ENCODE peak calls at places on chromosome 10, in nine cellular contexts. G, U, X, Z, P, S, Y, E and N are unnamed samples. For H3K4me1, the result is how much of the 10 kb centered on the place peaks cover.

GRCh38 chr10:128173383-128173782 is 47.2 kb upstream of the MKI67 start:
- DNase-seq in G (no peak), U (no peak), X (no peak), Z (no peak), P (peak), S (no peak), Y (no peak), E (no peak), N (no peak)

GRCh38 chr10:56449770-56450169 is 88.7 kb upstream of the ZWINT start:
- DNase-seq in G (no peak), U (no peak), X (peak), Z (no peak), P (no peak), S (no peak), Y (no peak), E (no peak), N (no peak)

GRCh38 chr10:29735628-29736324 is 101.0 kb upstream of the SVIL start:
- DNase-seq in G (peak), U (peak), X (peak), Z (peak), P (peak), S (peak), Y (peak), E (peak), N (peak)

GRCh38 chr10:79068203-79068561 is 584 bp upstream of the ZMIZ1 start:
- DNase-seq in G (no peak), U (no peak), X (peak), Z (no peak), P (peak), S (peak), Y (no peak), E (no peak), N (no peak)

GRCh38 chr10:124532106-124532641 is 70.6 kb downstream of the LHPP start:
- DNase-seq in G (peak), U (peak), X (peak), Z (peak), P (peak), S (no peak), Y (no peak), E (no peak), N (peak)

GRCh38 chr10:94097656-94098055 is 103.9 kb downstream of the PLCE1 start:
- DNase-seq in G (no peak), U (no peak), X (no peak), Z (no peak), P (peak), S (no peak), Y (no peak), E (no peak), N (no peak)

GRCh38 chr10:76015245-76015644 is 583.8 kb downstream of the LRMDA start:
- DNase-seq in G (no peak), U (no peak), X (no peak), Z (no peak), P (no peak), S (no peak), Y (no peak), E (no peak), N (no peak)

GRCh38 chr10:130812381-130813148 is 499.0 kb downstream of the TCERG1L start:
- DNase-seq in G (no peak), U (no peak), X (no peak), Z (no peak), P (no peak), S (no peak), Y (no peak), E (no peak), N (no peak)

GRCh38 chr10:14904316-14904732 is 25.7 kb downstream of the SUV39H2 start:
- DNase-seq in G (peak), U (no peak), X (peak), Z (peak), P (peak), S (no peak), Y (no peak), E (peak), N (no peak)

GRCh38 chr10:2508971-2509605 is 558.3 kb upstream of the PFKP start:
- DNase-seq in G (no peak), U (no peak), X (no peak), Z (no peak), P (peak), S (no peak), Y (no peak), E (no peak), N (no peak)

GRCh38 chr10:88089498-88089897 is 226.1 kb downstream of the PTEN start:
- DNase-seq in G (no peak), U (no peak), X (no peak), Z (no peak), P (no peak), S (no peak), Y (no peak), E (no peak), N (no peak)

GRCh38 chr10:110067960-110068770 is 60.4 kb downstream of the ADD3 start:
- DNase-seq in G (peak), U (no peak), X (peak), Z (no peak), P (peak), S (no peak), Y (no peak), E (peak), N (no peak)

GRCh38 chr10:4255751-4256150 is 470.7 kb upstream of the KLF6 start:
- DNase-seq in G (no peak), U (no peak), X (no peak), Z (no peak), P (no peak), S (no peak), Y (no peak), E (no peak), N (no peak)

GRCh38 chr10:34539533-34540315 is 275.4 kb downstream of the PARD3 start:
- DNase-seq in G (peak), U (peak), X (no peak), Z (no peak), P (peak), S (no peak), Y (no peak), E (no peak), N (no peak)

GRCh38 chr10:13349776-13350274 is 1.7 kb upstream of the SEPHS1 start:
- DNase-seq in G (peak), U (peak), X (peak), Z (no peak), P (peak), S (no peak), Y (peak), E (peak), N (peak)

GRCh38 chr10:129433266-129433665 is 33.8 kb upstream of the MGMT start:
- DNase-seq in G (no peak), U (no peak), X (no peak), Z (no peak), P (no peak), S (no peak), Y (no peak), E (no peak), N (no peak)

GRCh38 chr10:18822156-18822555 is 162.9 kb downstream of the ARL5B start:
- DNase-seq in G (peak), U (no peak), X (peak), Z (no peak), P (peak), S (peak), Y (no peak), E (no peak), N (peak)

GRCh38 chr10:108787932-108788331 is 1135.4 kb downstream of the XPNPEP1 start:
- DNase-seq in G (no peak), U (no peak), X (no peak), Z (no peak), P (peak), S (no peak), Y (no peak), E (no peak), N (no peak)

GRCh38 chr10:29202541-29202940 is 86.3 kb upstream of the LYZL1 start:
- DNase-seq in G (no peak), U (no peak), X (no peak), Z (no peak), P (no peak), S (no peak), Y (no peak), E (no peak), N (no peak)

GRCh38 chr10:92126100-92126650 is 164.7 kb downstream of the CPEB3 start:
- DNase-seq in G (no peak), U (no peak), X (no peak), Z (no peak), P (no peak), S (no peak), Y (no peak), E (no peak), N (no peak)

GRCh38 chr10:47278152-47278473 is 21.9 kb upstream of the GDF10 start:
- DNase-seq in G (peak), U (peak), X (no peak), Z (no peak), P (no peak), S (no peak), Y (no peak), E (no peak), N (no peak)

GRCh38 chr10:119893845-119894427 is 1.4 kb downstream of the SEC23IP start:
- DNase-seq in G (no peak), U (no peak), X (no peak), Z (no peak), P (no peak), S (no peak), Y (no peak), E (no peak), N (no peak)

GRCh38 chr10:28717659-28718201 is 40.4 kb downstream of the BAMBI start:
- DNase-seq in G (no peak), U (no peak), X (no peak), Z (no peak), P (no peak), S (no peak), Y (no peak), E (no peak), N (no peak)

GRCh38 chr10:124560377-124560776 is 98.8 kb downstream of the LHPP start:
- DNase-seq in G (no peak), U (peak), X (no peak), Z (no peak), P (peak), S (no peak), Y (peak), E (no peak), N (no peak)

GRCh38 chr10:98886686-98887085 is 349.0 kb downstream of the HPSE2 start:
- DNase-seq in G (no peak), U (no peak), X (no peak), Z (no peak), P (no peak), S (no peak), Y (no peak), E (no peak), N (no peak)

GRCh38 chr10:95183451-95184230 is 10.4 kb upstream of the ACSM6 start:
- DNase-seq in G (peak), U (peak), X (peak), Z (peak), P (peak), S (peak), Y (peak), E (peak), N (peak)
- H3K4me1 ChIP-seq in G (under half), U (under half), X (under half), Z (under half), P (under half), S (under half), Y (under half), E (under half), N (under half)

DNA sequence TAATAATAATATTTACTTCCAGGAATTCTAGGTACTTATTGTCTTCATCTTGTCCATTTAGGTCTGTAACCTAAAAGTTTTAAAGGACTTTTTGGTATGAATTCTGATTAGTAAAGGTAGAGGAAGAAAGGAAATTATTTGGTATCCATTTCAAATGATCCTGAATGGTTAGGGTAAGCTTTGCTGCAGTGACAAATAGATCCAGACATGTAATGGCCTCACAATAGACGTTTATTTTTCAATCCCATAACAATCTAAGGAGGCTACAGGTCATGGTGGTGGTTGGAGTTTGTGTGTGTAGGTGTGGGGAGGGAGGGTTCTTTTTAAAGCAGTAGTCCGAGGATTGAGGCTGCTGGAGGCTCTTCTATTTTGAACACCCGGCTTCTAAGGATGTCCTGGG is 5.3 kb downstream of the FBH1 start:
- DNase-seq in G (no peak), U (no peak), X (no peak), Z (no peak), P (no peak), S (no peak), Y (no peak), E (no peak), N (no peak)
- H3K4me1 ChIP-seq in G (under half), U (under half), X (under half), Z (under half), P (under half), S (under half), Y (under half), E (under half), N (under half)

GRCh38 chr10:77411805-77412204 is 225.8 kb downstream of the KCNMA1 start:
- DNase-seq in G (no peak), U (no peak), X (no peak), Z (no peak), P (no peak), S (no peak), Y (no peak), E (no peak), N (no peak)
- H3K4me1 ChIP-seq in G (under half), U (under half), X (under half), Z (under half), P (under half), S (under half), Y (under half), E (under half), N (under half)

DNA sequence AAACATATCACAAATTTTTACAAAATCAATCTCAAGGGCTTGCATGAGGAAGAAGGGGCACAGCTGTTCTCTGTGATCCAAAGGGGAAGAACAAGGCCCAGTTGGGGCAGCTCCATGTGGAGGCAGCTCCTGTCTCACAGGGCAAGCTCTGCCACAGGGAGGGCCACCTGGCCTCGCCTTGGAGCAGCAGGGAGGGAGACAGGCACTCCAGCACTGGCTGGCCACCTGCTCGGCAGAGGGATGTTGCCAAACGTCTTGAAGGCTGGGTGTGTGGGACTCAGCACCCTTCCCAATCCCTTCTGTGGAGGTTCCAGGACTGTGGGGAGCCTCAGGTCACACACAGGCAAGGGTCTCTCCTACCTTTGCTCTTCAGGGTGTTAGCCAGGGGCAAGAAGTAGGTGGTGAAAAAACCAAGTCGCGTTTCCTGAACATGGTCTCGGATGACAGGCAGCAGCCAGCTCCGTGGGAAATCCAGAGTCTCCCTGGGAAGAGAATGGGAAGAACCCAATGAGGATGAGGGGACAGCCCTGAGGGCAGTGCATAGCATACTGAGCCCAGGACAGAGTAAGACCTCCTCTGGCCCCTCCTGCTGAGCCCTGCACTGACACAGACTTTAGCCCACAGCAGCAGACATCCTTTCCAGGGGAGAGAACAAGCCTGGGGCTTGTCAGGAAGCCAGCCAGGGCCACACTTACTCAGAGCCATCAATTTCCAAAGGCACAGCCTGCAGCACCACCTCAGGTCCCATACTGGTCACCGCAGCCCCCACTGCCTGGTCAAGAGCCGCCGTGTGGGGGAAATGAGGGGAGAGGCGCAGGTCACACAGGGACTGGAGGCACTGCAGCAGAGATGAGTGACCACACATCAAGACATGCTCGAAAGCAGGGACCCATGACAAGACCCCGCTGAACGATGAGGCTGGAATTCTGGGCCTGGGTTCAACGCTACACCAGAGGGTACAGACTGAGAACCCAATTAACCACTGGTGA is 21.9 kb downstream of the RRP12 start:
- DNase-seq in G (no peak), U (no peak), X (no peak), Z (no peak), P (no peak), S (no peak), Y (no peak), E (no peak), N (no peak)
- H3K4me1 ChIP-seq in G (under half), U (under half), X (under half), Z (under half), P (under half), S (under half), Y (under half), E (under half), N (under half)

DNA sequence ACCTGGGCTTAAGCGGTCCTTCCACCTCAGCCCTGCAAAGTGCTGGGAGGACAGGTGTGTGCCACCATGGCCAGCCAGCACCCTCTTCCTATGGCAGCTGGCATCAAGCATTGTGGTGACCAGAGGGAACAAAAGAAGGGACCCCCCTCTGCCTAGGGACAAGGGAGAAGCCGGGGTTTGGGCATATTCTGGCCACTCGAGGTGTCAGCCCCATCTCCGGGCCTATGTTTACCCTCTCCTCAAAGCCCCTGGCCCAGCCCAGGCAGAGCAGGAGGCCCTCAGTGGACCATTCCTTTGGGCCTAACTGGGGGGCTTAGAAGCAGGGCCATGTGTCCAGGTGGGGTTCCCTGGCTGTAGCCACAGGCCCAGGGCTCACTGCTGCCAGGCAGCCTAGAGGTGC is 23.9 kb downstream of the VSIR start:
- DNase-seq in G (no peak), U (no peak), X (no peak), Z (no peak), P (no peak), S (no peak), Y (peak), E (no peak), N (no peak)
- H3K4me1 ChIP-seq in G (half or more), U (half or more), X (under half), Z (under half), P (under half), S (under half), Y (under half), E (half or more), N (under half)

GRCh38 chr10:70346155-70346554 is 36.3 kb downstream of the LRRC20 start:
- DNase-seq in G (no peak), U (no peak), X (no peak), Z (no peak), P (no peak), S (no peak), Y (no peak), E (no peak), N (no peak)

GRCh38 chr10:70344144-70344543 is 38.3 kb downstream of the LRRC20 start:
- DNase-seq in G (no peak), U (no peak), X (no peak), Z (no peak), P (no peak), S (no peak), Y (no peak), E (no peak), N (no peak)

GRCh38 chr10:70341016-70341415 is 41.4 kb downstream of the LRRC20 start:
- DNase-seq in G (no peak), U (no peak), X (no peak), Z (no peak), P (no peak), S (no peak), Y (no peak), E (no peak), N (no peak)

GRCh38 chr10:70343312-70343711 is 39.1 kb downstream of the LRRC20 start:
- DNase-seq in G (no peak), U (no peak), X (no peak), Z (no peak), P (no peak), S (no peak), Y (no peak), E (no peak), N (no peak)

GRCh38 chr10:70343712-70344111 is 38.7 kb downstream of the LRRC20 start:
- DNase-seq in G (no peak), U (no peak), X (no peak), Z (no peak), P (peak), S (no peak), Y (no peak), E (no peak), N (no peak)
- H3K4me1 ChIP-seq in G (under half), U (under half), X (under half), Z (under half), P (under half), S (under half), Y (under half), E (under half), N (under half)

GRCh38 chr10:43421201-43421507 is 12.2 kb upstream of the HNRNPF start:
- DNase-seq in G (no peak), U (no peak), X (no peak), Z (no peak), P (no peak), S (no peak), Y (no peak), E (no peak), N (no peak)

GRCh38 chr10:43421519-43421918 is 12.5 kb upstream of the HNRNPF start:
- DNase-seq in G (no peak), U (no peak), X (no peak), Z (no peak), P (peak), S (no peak), Y (no peak), E (no peak), N (no peak)

GRCh38 chr10:43420369-43421200 is 11.6 kb upstream of the HNRNPF start:
- DNase-seq in G (peak), U (peak), X (peak), Z (no peak), P (peak), S (no peak), Y (peak), E (peak), N (no peak)

GRCh38 chr10:43417950-43418768 is 9.2 kb upstream of the HNRNPF start:
- DNase-seq in G (no peak), U (no peak), X (no peak), Z (no peak), P (no peak), S (no peak), Y (no peak), E (peak), N (no peak)

GRCh38 chr10:43419997-43420368 is 11.0 kb upstream of the HNRNPF start:
- DNase-seq in G (no peak), U (no peak), X (no peak), Z (no peak), P (no peak), S (no peak), Y (no peak), E (no peak), N (no peak)
- H3K4me1 ChIP-seq in G (under half), U (under half), X (under half), Z (under half), P (under half), S (under half), Y (under half), E (under half), N (under half)

GRCh38 chr10:48548531-48549135 is 56.2 kb downstream of the ARHGAP22 start:
- DNase-seq in G (no peak), U (no peak), X (no peak), Z (no peak), P (no peak), S (no peak), Y (no peak), E (no peak), N (no peak)

GRCh38 chr10:48551796-48552591 is 52.9 kb downstream of the ARHGAP22 start:
- DNase-seq in G (peak), U (no peak), X (peak), Z (peak), P (peak), S (peak), Y (peak), E (no peak), N (no peak)

GRCh38 chr10:48550977-48551376 is 53.9 kb downstream of the ARHGAP22 start:
- DNase-seq in G (no peak), U (no peak), X (no peak), Z (no peak), P (no peak), S (no peak), Y (no peak), E (no peak), N (no peak)

GRCh38 chr10:48549236-48549635 is 55.6 kb downstream of the ARHGAP22 start:
- DNase-seq in G (no peak), U (no peak), X (no peak), Z (no peak), P (no peak), S (no peak), Y (no peak), E (no peak), N (no peak)

GRCh38 chr10:48550071-48550691 is 54.7 kb downstream of the ARHGAP22 start:
- DNase-seq in G (no peak), U (no peak), X (no peak), Z (no peak), P (no peak), S (no peak), Y (no peak), E (no peak), N (no peak)
- H3K4me1 ChIP-seq in G (under half), U (under half), X (under half), Z (under half), P (under half), S (under half), Y (under half), E (under half), N (under half)

GRCh38 chr10:50554995-50555568 is 68.7 kb downstream of the SGMS1 start:
- DNase-seq in G (no peak), U (no peak), X (peak), Z (no peak), P (peak), S (no peak), Y (no peak), E (no peak), N (no peak)

GRCh38 chr10:50558368-50558767 is 65.4 kb downstream of the SGMS1 start:
- DNase-seq in G (no peak), U (no peak), X (no peak), Z (no peak), P (no peak), S (no peak), Y (no peak), E (no peak), N (no peak)

GRCh38 chr10:50556238-50557120 is 67.3 kb downstream of the SGMS1 start:
- DNase-seq in G (no peak), U (no peak), X (no peak), Z (no peak), P (no peak), S (no peak), Y (no peak), E (no peak), N (no peak)

GRCh38 chr10:50554381-50554994 is 69.3 kb downstream of the SGMS1 start:
- DNase-seq in G (no peak), U (no peak), X (peak), Z (no peak), P (no peak), S (no peak), Y (no peak), E (no peak), N (no peak)

GRCh38 chr10:50557130-50557682 is 66.5 kb downstream of the SGMS1 start:
- DNase-seq in G (no peak), U (no peak), X (no peak), Z (no peak), P (peak), S (no peak), Y (no peak), E (no peak), N (no peak)
- H3K4me1 ChIP-seq in G (under half), U (under half), X (half or more), Z (under half), P (half or more), S (under half), Y (under half), E (under half), N (under half)